ENCODE peak calls at places on chromosomes 1 and 21, in four cellular contexts. J is GM23248; Y is fibroblast of lung; M is CD4-positive, CD25-positive, alpha-beta regulatory T cell. R is an unnamed sample.

GRCh38 chr1:171219751-171220385 is 28.4 kb upstream of the FMO1 start:
- DNase-seq in J (peak; percentile 68), Y (peak; percentile 83), M (no peak), R (no peak)

GRCh38 chr1:233113009-233113712 is 162.8 kb downstream of the NTPCR start:
- DNase-seq in J (peak; percentile 97), Y (peak; percentile 99), M (no peak), R (peak; percentile 91)

GRCh38 chr1:207027221-207027777 is 5.3 kb downstream of the C1orf116 start:
- DNase-seq in J (peak; percentile 65), Y (no peak), M (no peak), R (no peak)

GRCh38 chr21:45523411-45524101 is 18.7 kb downstream of the SLC19A1 start:
- DNase-seq in J (no peak), Y (no peak), M (no peak), R (no peak)

GRCh38 chr1:77975386-77975785 is 3.5 kb downstream of the FUBP1 start:
- DNase-seq in J (peak; percentile 72), Y (no peak), M (no peak), R (no peak)

GRCh38 chr21:42118121-42118795 is 47.1 kb downstream of the UMODL1 start:
- DNase-seq in J (no peak), Y (no peak), M (no peak), R (no peak)

GRCh38 chr1:10431065-10431730 is 965 bp downstream of the CENPS start:
- DNase-seq in J (peak; percentile 70), Y (no peak), M (no peak), R (no peak)

GRCh38 chr1:234125283-234125682 is 220.8 kb downstream of the SLC35F3 start:
- DNase-seq in J (peak; percentile 69), Y (peak; percentile 3), M (no peak), R (peak; percentile 11)

GRCh38 chr1:220485131-220485530 is 42.8 kb upstream of the MARK1 start:
- DNase-seq in J (no peak), Y (no peak), M (no peak), R (no peak)

GRCh38 chr1:228180271-228180987 is 14.8 kb downstream of the IBA57 start:
- DNase-seq in J (no peak), Y (no peak), M (no peak), R (no peak)

GRCh38 chr1:198523183-198523942 is 17.1 kb downstream of the ATP6V1G3 start:
- DNase-seq in J (no peak), Y (no peak), M (peak; percentile 70), R (no peak)

GRCh38 chr1:19676438-19676922 is 11.8 kb downstream of the HTR6 start:
- DNase-seq in J (peak; percentile 94), Y (peak; percentile 70), M (no peak), R (no peak)

GRCh38 chr21:31117046-31117916 is 79.0 kb upstream of the KRTAP19-8 start:
- DNase-seq in J (peak; percentile 95), Y (peak; percentile 81), M (no peak), R (peak; percentile 39)

GRCh38 chr1:66684353-66684752 is 67.9 kb upstream of the DYNLT5 start:
- DNase-seq in J (no peak), Y (no peak), M (no peak), R (no peak)

GRCh38 chr1:51736702-51737101 is 119.8 kb downstream of the OSBPL9 start:
- DNase-seq in J (peak; percentile 73), Y (peak; percentile 67), M (no peak), R (peak; percentile 85)

GRCh38 chr1:41404308-41404755 is 43.1 kb downstream of the FOXO6 start:
- DNase-seq in J (peak; percentile 36), Y (no peak), M (no peak), R (peak; percentile 37)

GRCh38 chr1:54239603-54240002 is 39.6 kb downstream of the MRPL37 start:
- DNase-seq in J (no peak), Y (no peak), M (no peak), R (no peak)

GRCh38 chr1:219304227-219305226 is 130.8 kb downstream of the LYPLAL1 start:
- DNase-seq in J (peak; percentile 81), Y (peak; percentile 44), M (no peak), R (peak; percentile 84)

GRCh38 chr1:35561972-35562680 is 4.5 kb downstream of the NCDN start:
- DNase-seq in J (no peak), Y (no peak), M (no peak), R (no peak)

GRCh38 chr1:244614879-244615278 is 38.0 kb upstream of the DESI2 start:
- DNase-seq in J (no peak), Y (no peak), M (no peak), R (no peak)

GRCh38 chr1:43853161-43853921 is 80.3 kb upstream of the ARTN start:
- DNase-seq in J (peak; percentile 89), Y (peak; percentile 87), M (no peak), R (no peak)

GRCh38 chr21:14959343-14959742 is 105.5 kb downstream of the NRIP1 start:
- DNase-seq in J (peak; percentile 27), Y (no peak), M (no peak), R (no peak)

GRCh38 chr1:161019767-161020572 is 982 bp downstream of the F11R start:
- DNase-seq in J (peak; percentile 19), Y (no peak), M (no peak), R (no peak)

GRCh38 chr1:93615201-93616150 is 66.2 kb downstream of the BCAR3 start:
- DNase-seq in J (peak; percentile 89), Y (peak; percentile 48), M (no peak), R (no peak)

GRCh38 chr1:147717706-147718097 is 42.7 kb downstream of the GJA5 start:
- DNase-seq in J (no peak), Y (no peak), M (no peak), R (no peak)

GRCh38 chr1:7476402-7476801 is 294.7 kb upstream of the VAMP3 start:
- DNase-seq in J (no peak), Y (no peak), M (no peak), R (no peak)

GRCh38 chr1:94924967-94925366 is 1.9 kb downstream of the CNN3 start:
- DNase-seq in J (peak; percentile 62), Y (peak; percentile 34), M (no peak), R (no peak)

GRCh38 chr21:41678016-41678935 is 88.6 kb downstream of the RIPK4 start:
- DNase-seq in J (peak; percentile 32), Y (no peak), M (no peak), R (peak; percentile 90)

GRCh38 chr1:226064168-226064815 is 1.8 kb downstream of the H3-3A start:
- DNase-seq in J (peak; percentile 53), Y (peak; percentile 22), M (peak; percentile 57), R (no peak)

GRCh38 chr1:186828612-186829542 is at the start of gene PLA2G4A:
- DNase-seq in J (peak; percentile 80), Y (peak; percentile 82), M (no peak), R (peak; percentile 26)

GRCh38 chr21:44805859-44806258 is 4.2 kb upstream of the UBE2G2 start:
- DNase-seq in J (no peak), Y (no peak), M (no peak), R (no peak)

GRCh38 chr1:66335859-66336640 is 197.9 kb upstream of the SGIP1 start:
- DNase-seq in J (peak; percentile 61), Y (no peak), M (peak; percentile 82), R (no peak)

GRCh38 chr1:117754061-117754969 is 148.5 kb downstream of the TENT5C start:
- DNase-seq in J (peak; percentile 73), Y (peak; percentile 66), M (peak; percentile 55), R (peak; percentile 18)

GRCh38 chr1:231279081-231279480 is 38.1 kb downstream of the GNPAT start:
- DNase-seq in J (peak; percentile 14), Y (peak; percentile 16), M (no peak), R (no peak)

GRCh38 chr1:15311886-15312285 is 64.9 kb downstream of the FHAD1 start:
- DNase-seq in J (peak; percentile 26), Y (peak; percentile 12), M (no peak), R (no peak)

GRCh38 chr1:220307528-220308100 is 35.4 kb upstream of the RAB3GAP2 start:
- DNase-seq in J (peak; percentile 5), Y (no peak), M (no peak), R (no peak)

GRCh38 chr1:17289756-17290155 is 18.2 kb upstream of the PADI4 start:
- DNase-seq in J (peak; percentile 61), Y (peak; percentile 52), M (no peak), R (peak; percentile 50)

GRCh38 chr1:192476802-192477298 is 98.7 kb upstream of the RGS1 start:
- DNase-seq in J (peak; percentile 90), Y (peak; percentile 90), M (no peak), R (no peak)
- H3K4me3 ChIP-seq in J (peak overlapping the region; percentile 54), Y (no peak overlapping the region), M (no peak overlapping the region), R (no peak overlapping the region)

GRCh38 chr1:25019351-25020172 is 89.5 kb upstream of the RUNX3 start:
- DNase-seq in J (no peak), Y (no peak), M (no peak), R (no peak)

GRCh38 chr1:25017436-25018109 is 87.5 kb upstream of the RUNX3 start:
- DNase-seq in J (peak; percentile 39), Y (no peak), M (no peak), R (no peak)

GRCh38 chr1:25020173-25020840 is 90.2 kb upstream of the RUNX3 start:
- DNase-seq in J (no peak), Y (no peak), M (no peak), R (no peak)

GRCh38 chr1:25018110-25018470 is 88.0 kb upstream of the RUNX3 start:
- DNase-seq in J (peak; percentile 35), Y (no peak), M (no peak), R (no peak)

GRCh38 chr1:25018878-25019277 is 88.8 kb upstream of the RUNX3 start:
- DNase-seq in J (no peak), Y (no peak), M (no peak), R (no peak)
- H3K4me3 ChIP-seq in J (no peak overlapping the region), Y (no peak overlapping the region), M (no peak overlapping the region), R (no peak overlapping the region)

DNA sequence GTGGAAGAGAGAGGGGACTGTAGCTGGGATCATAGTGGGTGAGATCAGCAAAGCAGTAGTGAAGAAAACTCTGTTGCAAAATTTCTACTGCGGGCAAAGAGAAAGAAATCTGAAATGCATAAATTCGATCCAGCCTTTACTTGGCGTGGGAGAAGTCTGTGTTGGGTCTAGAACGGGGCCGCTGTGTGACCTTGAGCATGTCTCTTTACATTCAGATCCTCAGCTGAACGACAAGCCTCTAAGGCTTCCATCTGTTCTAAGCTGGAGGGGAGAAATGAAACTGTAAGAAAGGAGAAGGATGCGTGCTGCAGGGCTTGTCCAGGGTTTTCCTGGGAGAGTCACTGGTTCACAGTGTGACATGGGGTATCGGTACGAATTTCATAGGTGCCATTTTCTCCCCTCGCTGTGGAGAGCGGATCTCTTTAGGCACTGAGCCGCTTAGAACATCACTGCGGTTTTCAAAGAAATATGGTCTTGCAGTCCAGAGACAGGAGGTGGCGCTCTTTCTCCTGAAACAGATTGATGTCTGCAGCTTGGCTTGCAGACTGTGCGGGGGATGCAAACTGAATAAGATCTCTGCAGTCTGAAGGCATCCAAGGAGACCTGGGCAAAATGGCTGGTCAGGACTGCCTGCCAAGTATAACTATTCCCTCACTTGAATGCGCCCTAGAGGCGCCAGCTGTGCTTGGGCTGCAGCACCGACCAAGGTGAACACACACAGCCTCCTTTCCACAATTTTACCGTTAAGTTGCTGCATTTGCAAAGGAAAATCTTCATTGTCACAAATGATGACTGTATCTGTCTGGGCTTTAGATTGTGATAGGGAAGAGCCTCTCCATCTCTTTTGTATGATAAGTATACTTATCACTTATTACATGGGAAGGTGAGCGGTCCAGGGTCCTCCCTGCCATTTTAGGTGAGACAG is 104.1 kb downstream of the XCL2 start:
- DNase-seq in J (peak; percentile 94), Y (peak; percentile 85), M (peak; percentile 80), R (peak; percentile 43)
- H3K4me3 ChIP-seq in J (peak overlapping the region; percentile 69), Y (peak overlapping the region; percentile 31), M (peak overlapping the region; percentile 77), R (no peak overlapping the region)

GRCh38 chr1:100544791-100545190 is 6.9 kb downstream of the GPR88 start:
- DNase-seq in J (no peak), Y (no peak), M (no peak), R (no peak)
- H3K4me3 ChIP-seq in J (no peak overlapping the region), Y (no peak overlapping the region), M (no peak overlapping the region), R (no peak overlapping the region)

R was measured in retinal pigment epithelial cell.